ENCODE peak calls at places on chromosomes 6 and 20, in seven cellular contexts. U is NCI-H1105; W is BJ; I is naive thymus-derived CD4-positive, alpha-beta T cell; Y is GM19239; E is stimulated activated naive CD4-positive, alpha-beta T cell; C is GOT3. Z is an unnamed sample.

GRCh38 chr20:38926934-38927616 is 858 bp downstream of the FAM83D start:
- DNase-seq in U (no peak), W (no peak), I (no peak), Y (peak; percentile 7), E (no peak), C (no peak), Z (no peak)

GRCh38 chr6:2086328-2087008 is 158.9 kb downstream of the GMDS start:
- DNase-seq in U (no peak), W (peak; percentile 38), I (no peak), Y (no peak), E (no peak), C (no peak), Z (no peak)

GRCh38 chr6:155530219-155530834 is 74.7 kb upstream of the NOX3 start:
- DNase-seq in U (peak; percentile 10), W (no peak), I (peak; percentile 22), Y (peak; percentile 20), E (no peak), C (no peak), Z (peak; percentile 38)

GRCh38 chr6:128410584-128410983 is 109.8 kb downstream of the PTPRK start:
- DNase-seq in U (no peak), W (peak; percentile 4), I (no peak), Y (no peak), E (no peak), C (no peak), Z (no peak)

GRCh38 chr20:61795669-61796630 is 269.7 kb downstream of the TAF4 start:
- DNase-seq in U (no peak), W (no peak), I (no peak), Y (no peak), E (no peak), C (no peak), Z (no peak)

GRCh38 chr6:105452924-105453756 is 50.3 kb upstream of the PREP start:
- DNase-seq in U (no peak), W (no peak), I (peak; percentile 17), Y (no peak), E (no peak), C (no peak), Z (peak; percentile 37)

GRCh38 chr20:22502731-22503191 is 81.6 kb downstream of the FOXA2 start:
- DNase-seq in U (no peak), W (no peak), I (no peak), Y (no peak), E (no peak), C (no peak), Z (no peak)

GRCh38 chr20:19497064-19497463 is 261.0 kb upstream of the RIN2 start:
- DNase-seq in U (no peak), W (peak; percentile 63), I (no peak), Y (no peak), E (no peak), C (no peak), Z (no peak)

GRCh38 chr6:154301086-154301625 is 55.4 kb downstream of the IPCEF1 start:
- DNase-seq in U (no peak), W (no peak), I (no peak), Y (no peak), E (no peak), C (no peak), Z (no peak)

GRCh38 chr20:32823078-32823477 is 3.3 kb downstream of the MAPRE1 start:
- DNase-seq in U (no peak), W (peak; percentile 66), I (no peak), Y (no peak), E (no peak), C (no peak), Z (no peak)

GRCh38 chr6:36862848-36863382 is 11.7 kb downstream of the PPIL1 start:
- DNase-seq in U (no peak), W (no peak), I (no peak), Y (no peak), E (no peak), C (no peak), Z (no peak)

GRCh38 chr20:53943522-53944291 is 126.7 kb downstream of the BCAS1 start:
- DNase-seq in U (no peak), W (no peak), I (peak; percentile 43), Y (no peak), E (peak; percentile 38), C (no peak), Z (peak; percentile 45)

GRCh38 chr6:46632053-46632452 is 20.6 kb downstream of the CYP39A1 start:
- DNase-seq in U (no peak), W (no peak), I (no peak), Y (no peak), E (no peak), C (no peak), Z (no peak)

GRCh38 chr6:111478749-111479148 is 4.3 kb downstream of the REV3L start:
- DNase-seq in U (no peak), W (no peak), I (peak; percentile 28), Y (no peak), E (peak; percentile 28), C (no peak), Z (peak; percentile 43)

GRCh38 chr20:31803552-31804291 is 15.4 kb upstream of the MYLK2 start:
- DNase-seq in U (no peak), W (no peak), I (no peak), Y (no peak), E (no peak), C (no peak), Z (no peak)

GRCh38 chr6:33091957-33092356 is 16.2 kb downstream of the HLA-DPB1 start:
- DNase-seq in U (no peak), W (no peak), I (peak; percentile 47), Y (no peak), E (peak; percentile 9), C (no peak), Z (peak; percentile 66)

GRCh38 chr20:57474816-57475215 is 50.1 kb downstream of the CTCFL start:
- DNase-seq in U (no peak), W (no peak), I (no peak), Y (no peak), E (no peak), C (no peak), Z (no peak)

GRCh38 chr20:34579936-34580587 is 21.5 kb downstream of the MAP1LC3A start:
- DNase-seq in U (no peak), W (no peak), I (no peak), Y (no peak), E (no peak), C (no peak), Z (peak; percentile 53)

GRCh38 chr20:32609371-32609773 is 24.2 kb upstream of the NOL4L start:
- DNase-seq in U (no peak), W (no peak), I (no peak), Y (no peak), E (no peak), C (no peak), Z (no peak)

GRCh38 chr6:47416396-47417345 is 60.9 kb upstream of the CD2AP start:
- DNase-seq in U (no peak), W (no peak), I (no peak), Y (no peak), E (no peak), C (no peak), Z (no peak)

GRCh38 chr6:166775923-166776220 is 148.8 kb upstream of the RPS6KA2 start:
- DNase-seq in U (no peak), W (no peak), I (no peak), Y (no peak), E (no peak), C (no peak), Z (no peak)

GRCh38 chr6:106677282-106677681 is 47.9 kb downstream of the QRSL1 start:
- DNase-seq in U (no peak), W (no peak), I (no peak), Y (no peak), E (no peak), C (no peak), Z (no peak)

GRCh38 chr20:47432251-47433210 is 69.2 kb upstream of the NCOA3 start:
- DNase-seq in U (no peak), W (no peak), I (no peak), Y (no peak), E (no peak), C (no peak), Z (no peak)

GRCh38 chr20:22303523-22303922 is 280.8 kb downstream of the FOXA2 start:
- DNase-seq in U (no peak), W (no peak), I (no peak), Y (no peak), E (no peak), C (no peak), Z (no peak)

GRCh38 chr6:156645106-156645505 is 132.1 kb upstream of the ARID1B start:
- DNase-seq in U (no peak), W (no peak), I (no peak), Y (no peak), E (no peak), C (no peak), Z (no peak)

GRCh38 chr6:133973109-133973971 is 20.3 kb downstream of the TBPL1 start:
- DNase-seq in U (peak; percentile 38), W (no peak), I (peak; percentile 44), Y (no peak), E (peak; percentile 10), C (no peak), Z (peak; percentile 44)

GRCh38 chr6:167705211-167705750 is 121.4 kb upstream of the AFDN start:
- DNase-seq in U (no peak), W (no peak), I (no peak), Y (no peak), E (no peak), C (no peak), Z (no peak)

GRCh38 chr6:150395388-150396009 is 26.7 kb downstream of the IYD start:
- DNase-seq in U (peak; percentile 84), W (no peak), I (peak; percentile 15), Y (peak; percentile 14), E (peak; percentile 0), C (no peak), Z (peak; percentile 64)

GRCh38 chr20:29443819-29444218 is 1813.6 kb upstream of the DEFB115 start:
- DNase-seq in U (no peak), W (no peak), I (no peak), Y (no peak), E (no peak), C (no peak), Z (no peak)

GRCh38 chr6:3341467-3341866 is 82.7 kb downstream of the PSMG4 start:
- DNase-seq in U (no peak), W (peak; percentile 32), I (no peak), Y (no peak), E (no peak), C (no peak), Z (no peak)

GRCh38 chr6:109739671-109740070 is 48.6 kb downstream of the FIG4 start:
- DNase-seq in U (no peak), W (no peak), I (no peak), Y (no peak), E (no peak), C (no peak), Z (no peak)

GRCh38 chr6:25302677-25303128 is 23.5 kb downstream of the CARMIL1 start:
- DNase-seq in U (peak; percentile 68), W (peak; percentile 61), I (no peak), Y (no peak), E (no peak), C (no peak), Z (no peak)

GRCh38 chr6:107355659-107356058 is 103.7 kb downstream of the PDSS2 start:
- DNase-seq in U (no peak), W (no peak), I (no peak), Y (no peak), E (no peak), C (no peak), Z (no peak)

GRCh38 chr20:51848346-51848745 is 46.0 kb upstream of the SALL4 start:
- DNase-seq in U (no peak), W (no peak), I (no peak), Y (no peak), E (no peak), C (no peak), Z (no peak)